ENCODE peak calls at places on chromosomes 13 and 19, in nine cellular contexts. F is AG10803; Q is stimulated activated naive CD8-positive, alpha-beta T cell treated with anti-CD3 and anti-CD28 coated beads, Interleukin-15, Interleukin-2, amounts not matched to agents 100 U/mL and 50 U/mL, for 24 hours; B is NCI-H774; N is naive thymus-derived CD8-positive, alpha-beta T cell; U is NCI-H2171; K is activated naive CD8-positive, alpha-beta T cell treated with anti-CD3 and anti-CD28 coated beads, Interleukin-2, amount 10 ng/mL, durations not matched to agents 7 days and 5 days; S is cardiac fibroblast; Z is stimulated activated naive CD4-positive, alpha-beta T cell. W is an unnamed sample.

GRCh38 chr13:41028051-41028450 is 8.9 kb upstream of the ELF1 start:
- DNase-seq in B (no peak), S (no peak), K (no peak), Q (no peak), N (no peak), F (no peak), Z (no peak), U (no peak), W (no peak)

GRCh38 chr13:80297094-80297493 is 43.8 kb downstream of the SPRY2 start:
- DNase-seq in S (no peak), B (no peak), Z (no peak), F (no peak), K (no peak), Q (no peak), U (no peak), N (no peak), W (no peak)

GRCh38 chr13:24747248-24748151 is 16.5 kb upstream of the RNF17 start:
- DNase-seq in S (peak; percentile 15), B (peak; percentile 16), F (no peak), N (no peak), Q (peak; percentile 42), U (peak; percentile 23), K (peak; percentile 55), Z (no peak), W (no peak)

GRCh38 chr19:5948697-5949564 is 29.0 kb downstream of the RANBP3 start:
- DNase-seq in S (peak; percentile 46), Z (peak; percentile 13), U (no peak), K (no peak), N (no peak), B (no peak), Q (no peak), F (no peak), W (no peak)

GRCh38 chr19:11203194-11204075 is 6.1 kb upstream of the KANK2 start:
- DNase-seq in Z (no peak), U (no peak), B (no peak), N (peak; percentile 52), S (peak; percentile 95), F (peak; percentile 83), K (no peak), Q (peak; percentile 68), W (peak; percentile 78)

GRCh38 chr19:33291623-33292534 is 10.5 kb downstream of the CEBPA start:
- DNase-seq in Z (no peak), N (peak; percentile 45), Q (no peak), K (no peak), F (no peak), U (no peak), S (no peak), B (no peak), W (no peak)

GRCh38 chr19:38559428-38560401 is 58.0 kb downstream of the MAP4K1 start:
- DNase-seq in U (no peak), N (no peak), B (no peak), Z (no peak), S (no peak), K (no peak), Q (peak; percentile 21), F (peak; percentile 2), W (peak; percentile 54)

GRCh38 chr13:35144496-35144895 is 202.4 kb downstream of the NBEA start:
- DNase-seq in F (no peak), U (no peak), B (no peak), K (no peak), Q (no peak), Z (no peak), S (peak; percentile 51), N (no peak), W (no peak)

GRCh38 chr13:28671393-28671792 is 12.5 kb downstream of the POMP start:
- DNase-seq in Q (no peak), S (no peak), U (no peak), N (no peak), Z (no peak), F (no peak), B (no peak), K (no peak), W (no peak)

GRCh38 chr13:51158923-51159322 is 47.8 kb upstream of the C13orf42 start:
- DNase-seq in U (no peak), F (peak; percentile 3), K (no peak), Z (no peak), N (no peak), Q (no peak), B (no peak), S (peak; percentile 26), W (no peak)

GRCh38 chr19:1538978-1539377 is 15.1 kb downstream of the PLK5 start:
- DNase-seq in K (no peak), S (peak; percentile 41), N (no peak), Q (no peak), B (no peak), U (no peak), Z (no peak), F (no peak), W (no peak)

GRCh38 chr13:50494110-50494509 is 349.4 kb downstream of the DLEU7 start:
- DNase-seq in B (no peak), N (no peak), S (no peak), K (no peak), Z (no peak), U (no peak), Q (no peak), F (no peak), W (no peak)

GRCh38 chr19:48837081-48837524 is 812 bp upstream of the HSD17B14 start:
- DNase-seq in B (no peak), F (peak; percentile 84), Z (peak; percentile 63), Q (peak; percentile 91), S (peak; percentile 85), K (peak; percentile 79), U (peak; percentile 88), N (peak; percentile 90), W (no peak)

GRCh38 chr19:5358173-5358800 is 17.7 kb upstream of the PTPRS start:
- DNase-seq in N (no peak), B (no peak), Q (no peak), Z (no peak), U (no peak), K (no peak), S (peak; percentile 34), F (peak; percentile 35), W (no peak)

GRCh38 chr19:5961969-5962945 is 15.7 kb downstream of the RANBP3 start:
- DNase-seq in S (peak; percentile 75), U (peak; percentile 44), Z (peak; percentile 85), Q (peak; percentile 44), F (peak; percentile 67), N (peak; percentile 90), K (peak; percentile 71), B (peak; percentile 94), W (no peak)

GRCh38 chr13:99489028-99489427 is 12.2 kb upstream of the TM9SF2 start:
- DNase-seq in B (no peak), F (no peak), U (no peak), K (no peak), N (no peak), S (no peak), Q (no peak), Z (no peak), W (no peak)

GRCh38 chr19:45403781-45404556 is 900 bp downstream of the PPP1R13L start:
- DNase-seq in Q (peak; percentile 85), B (peak; percentile 24), K (peak; percentile 89), S (no peak), Z (peak; percentile 31), N (peak; percentile 76), U (no peak), F (peak; percentile 31), W (peak; percentile 61)

GRCh38 chr19:53130506-53130905 is 2.2 kb downstream of the ZNF415 start:
- DNase-seq in F (no peak), N (no peak), Z (no peak), U (no peak), S (no peak), B (no peak), Q (no peak), K (no peak), W (no peak)

GRCh38 chr19:16040642-16041041 is 35.7 kb upstream of the TPM4 start:
- DNase-seq in U (no peak), B (no peak), F (peak; percentile 71), S (peak; percentile 91), N (no peak), Z (no peak), Q (no peak), K (no peak), W (no peak)